ENCODE peak calls at places on chromosome 5, in six cellular contexts. Q is tibial artery; O is CD4-positive, alpha-beta memory T cell; R is AG04450; U is colonic mucosa; X is endodermal cell. I is an unnamed sample. For H3K27me3 and H3K9me3, the result is how much of the 10 kb centered on the place peaks cover.

GRCh38 chr5:138230261-138230660 is 17.1 kb upstream of the CDC23 start:
- DNase-seq in U (no peak), O (no peak), Q (peak), X (peak), R (no peak), I (peak)

GRCh38 chr5:44770936-44771717 is 37.6 kb upstream of the MRPS30 start:
- DNase-seq in Q (no peak), R (no peak), U (no peak), X (no peak), O (no peak), I (no peak)

GRCh38 chr5:172299916-172300439 is 16.4 kb upstream of the UBTD2 start:
- DNase-seq in R (no peak), X (no peak), U (no peak), Q (no peak), O (no peak), I (peak)

GRCh38 chr5:90871356-90871755 is 312.8 kb downstream of the ADGRV1 start:
- DNase-seq in O (no peak), R (no peak), U (no peak), Q (no peak), X (no peak), I (no peak)

GRCh38 chr5:95283761-95284511 is 958 bp downstream of the MCTP1 start:
- DNase-seq in O (no peak), R (no peak), U (peak), Q (no peak), X (peak), I (peak)

GRCh38 chr5:90367879-90368278 is 41.7 kb downstream of the CETN3 start:
- DNase-seq in R (no peak), U (no peak), X (no peak), Q (no peak), O (no peak), I (no peak)

GRCh38 chr5:41683181-41683580 is 172.8 kb upstream of the PLCXD3 start:
- DNase-seq in X (no peak), R (no peak), U (no peak), Q (no peak), O (no peak), I (no peak)

GRCh38 chr5:123371575-123372179 is 51.5 kb downstream of the CEP120 start:
- DNase-seq in R (no peak), O (no peak), U (peak), Q (peak), X (peak), I (peak)

GRCh38 chr5:148858106-148858505 is 31.7 kb downstream of the ADRB2 start:
- DNase-seq in R (no peak), X (no peak), U (no peak), O (no peak), Q (no peak), I (no peak)

GRCh38 chr5:41527201-41527779 is 16.9 kb upstream of the PLCXD3 start:
- DNase-seq in U (no peak), X (no peak), Q (no peak), O (no peak), R (peak), I (peak)

GRCh38 chr5:119315516-119315949 is 40.3 kb upstream of the TNFAIP8 start:
- DNase-seq in U (no peak), Q (no peak), X (peak), R (no peak), O (peak), I (peak)

GRCh38 chr5:113190347-113190746 is 213.7 kb downstream of the DCP2 start:
- DNase-seq in R (no peak), U (no peak), O (no peak), X (no peak), Q (no peak), I (no peak)

GRCh38 chr5:66850354-66851075 is 254.3 kb downstream of the MAST4 start:
- DNase-seq in Q (no peak), R (no peak), U (no peak), X (no peak), O (no peak), I (no peak)

GRCh38 chr5:17203329-17204132 is 13.9 kb upstream of the BASP1 start:
- DNase-seq in R (no peak), Q (peak), O (peak), U (peak), X (peak), I (no peak)

GRCh38 chr5:14429102-14429501 is 152.5 kb upstream of the OTULINL start:
- DNase-seq in X (peak), R (no peak), O (no peak), Q (no peak), U (no peak), I (no peak)

GRCh38 chr5:31783246-31783645 is 144.3 kb downstream of the PDZD2 start:
- DNase-seq in R (no peak), O (no peak), X (no peak), Q (no peak), U (no peak), I (peak)

GRCh38 chr5:74538206-74538661 is 102.3 kb downstream of the ENC1 start:
- DNase-seq in X (no peak), U (peak), R (peak), O (no peak), Q (peak), I (peak)

GRCh38 chr5:141084487-141084989 is 9.9 kb upstream of the PCDHB2 start:
- DNase-seq in O (peak), R (no peak), Q (no peak), U (no peak), X (peak), I (peak)

GRCh38 chr5:157918811-157919742 is 60.1 kb upstream of the CLINT1 start:
- DNase-seq in O (no peak), U (peak), Q (no peak), X (no peak), R (no peak), I (peak)

GRCh38 chr5:95912029-95912428 is 49.6 kb downstream of the ELL2 start:
- DNase-seq in U (no peak), O (no peak), R (no peak), X (no peak), Q (no peak), I (no peak)

GRCh38 chr5:2752875-2753435 is 1.5 kb upstream of the IRX2 start:
- DNase-seq in X (peak), O (no peak), R (no peak), Q (no peak), U (no peak), I (no peak)
- H3K4me3 ChIP-seq in X (peak), O (no peak), R (no peak), Q (no peak), U (no peak), I (peak)

DNA sequence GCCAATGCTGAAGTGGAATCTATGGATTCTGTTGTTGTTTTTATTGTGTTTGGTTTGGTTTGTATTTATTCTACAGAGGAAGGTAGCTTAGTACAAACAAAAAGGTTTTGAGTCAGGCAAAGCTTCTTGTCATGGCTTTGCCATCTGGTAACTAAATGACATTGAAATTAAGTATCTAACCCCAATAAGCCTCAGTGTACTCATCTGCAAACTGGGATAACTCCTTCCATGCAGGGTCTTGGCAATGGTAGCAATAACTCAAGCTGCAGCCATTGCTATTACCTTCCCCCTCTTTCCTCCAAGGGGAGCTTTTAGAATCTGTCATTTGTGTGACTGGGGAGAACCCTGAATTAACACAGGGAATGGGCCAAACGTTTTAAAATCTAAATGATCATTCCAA is 79.7 kb downstream of the PLAC8L1 start:
- DNase-seq in O (no peak), Q (no peak), R (no peak), X (no peak), U (no peak), I (no peak)
- H3K27me3 ChIP-seq in O (under half), Q (under half), R (under half), X (under half), U (under half), I (under half)

DNA sequence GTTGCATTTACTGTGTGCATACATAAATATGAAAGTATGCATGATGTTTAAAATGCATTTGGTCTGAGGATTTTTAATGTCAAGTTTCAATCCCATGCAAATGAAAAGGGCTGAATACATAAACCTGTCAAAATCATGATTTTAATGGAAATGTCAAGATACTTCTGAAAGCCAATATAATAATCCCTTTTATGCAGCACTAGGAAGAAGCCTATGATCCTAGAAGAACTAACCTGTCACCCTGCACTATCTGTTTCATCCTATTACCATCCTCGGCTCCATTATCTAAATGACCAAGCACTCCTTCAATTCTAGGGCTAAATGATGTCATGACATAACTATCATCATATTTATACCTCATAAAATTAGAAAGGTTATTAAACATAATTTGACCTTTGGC is 2229.4 kb upstream of the WWC1 start:
- DNase-seq in R (no peak), X (no peak), Q (no peak), O (no peak), U (no peak), I (no peak)
- H3K9me3 ChIP-seq in R (under half), X (under half), Q (under half), O (under half), U (under half), I (under half)

GRCh38 chr5:29389993-29390392 is 1803.5 kb upstream of the CDH6 start:
- DNase-seq in R (no peak), X (no peak), Q (no peak), O (no peak), U (no peak), I (no peak)

GRCh38 chr5:29382735-29383280 is 1810.7 kb upstream of the CDH6 start:
- DNase-seq in Q (no peak), R (no peak), U (no peak), X (no peak), O (no peak), I (no peak)

GRCh38 chr5:29387384-29387783 is 1806.1 kb upstream of the CDH6 start:
- DNase-seq in X (no peak), O (no peak), R (no peak), U (no peak), Q (no peak), I (no peak)
- H3K4me3 ChIP-seq in X (no peak), O (no peak), R (no peak), U (no peak), Q (no peak), I (no peak)

GRCh38 chr5:135169753-135170152 is 135.7 kb upstream of the PITX1 start:
- DNase-seq in Q (no peak), X (no peak), O (no peak), U (no peak), R (no peak), I (no peak)
- H3K27me3 ChIP-seq in Q (under half), X (under half), O (under half), U (under half), R (under half), I (under half)

GRCh38 chr5:121841900-121842299 is 9.8 kb upstream of the FTMT start:
- DNase-seq in U (no peak), Q (no peak), R (no peak), O (no peak), X (no peak), I (no peak)
- H3K9me3 ChIP-seq in U (under half), Q (under half), R (under half), O (under half), X (under half), I (under half)

DNA sequence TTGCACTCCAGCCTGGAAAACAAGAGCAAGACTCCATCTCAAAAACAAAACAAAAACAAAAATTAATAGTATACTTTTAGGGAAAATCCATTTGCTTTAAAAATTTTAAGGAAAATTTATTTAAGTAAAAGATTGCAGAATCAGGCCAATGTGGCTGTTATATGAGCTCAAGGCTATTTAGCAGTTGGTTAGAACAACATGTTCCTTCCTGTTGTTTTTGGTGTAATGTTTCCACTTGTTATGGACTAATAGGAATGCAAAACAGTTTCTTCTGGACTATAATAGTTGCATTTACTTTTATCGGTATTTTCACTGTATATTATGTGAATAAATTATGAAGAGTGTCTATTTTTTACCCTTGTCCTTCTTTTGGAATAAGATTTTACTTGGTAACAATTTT is 3.0 kb upstream of the CDC42SE2 start:
- DNase-seq in O (no peak), R (no peak), X (no peak), U (no peak), Q (no peak), I (no peak)
- H3K4me3 ChIP-seq in O (no peak), R (no peak), X (no peak), U (no peak), Q (no peak), I (no peak)

GRCh38 chr5:169557838-169558237 is 25.7 kb upstream of the SPDL1 start:
- DNase-seq in R (no peak), O (no peak), X (no peak), Q (no peak), U (no peak), I (no peak)

GRCh38 chr5:169566202-169566601 is 17.4 kb upstream of the SPDL1 start:
- DNase-seq in Q (no peak), X (no peak), O (no peak), R (no peak), U (no peak), I (no peak)

GRCh38 chr5:169567079-169567478 is 16.5 kb upstream of the SPDL1 start:
- DNase-seq in Q (no peak), O (no peak), R (no peak), U (no peak), X (peak), I (peak)

GRCh38 chr5:169563369-169563768 is 20.2 kb upstream of the SPDL1 start:
- DNase-seq in R (no peak), O (no peak), U (no peak), X (no peak), Q (no peak), I (no peak)

DNA sequence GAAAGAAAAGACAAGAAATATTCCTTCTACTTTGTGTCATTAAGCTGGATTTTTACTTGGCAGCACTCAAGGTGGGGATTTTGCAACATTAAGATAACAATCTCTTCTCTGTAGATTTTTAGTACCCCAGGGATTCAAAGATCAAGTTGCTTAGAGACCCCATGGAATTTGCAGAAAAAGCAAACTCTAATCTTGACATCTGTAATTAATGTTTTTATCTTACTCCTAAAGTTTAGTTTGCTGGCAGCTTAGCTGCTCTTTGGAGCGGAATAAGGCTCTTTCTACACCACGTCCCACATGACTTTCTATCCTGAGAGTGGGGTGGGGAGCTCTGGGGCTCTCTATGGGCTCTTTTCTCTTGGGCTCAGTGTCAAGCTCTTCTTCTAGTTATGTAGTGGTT is 21.7 kb upstream of the SPDL1 start:
- DNase-seq in O (no peak), U (no peak), X (no peak), R (no peak), Q (peak), I (no peak)
- H3K27me3 ChIP-seq in O (under half), U (under half), X (under half), R (under half), Q (under half), I (under half)

GRCh38 chr5:50343715-50344114 is 97.4 kb downstream of the EMB start:
- DNase-seq in O (no peak), Q (no peak), R (no peak), X (no peak), U (no peak), I (no peak)

GRCh38 chr5:50340757-50341156 is 100.3 kb downstream of the EMB start:
- DNase-seq in R (no peak), Q (no peak), X (no peak), O (no peak), U (no peak), I (no peak)
- H3K9me3 ChIP-seq in R (under half), Q (under half), X (half or more), O (under half), U (under half), I (under half)